ENCODE peak calls at places on chromosomes 16 and 17, in ten cellular contexts. Q is aorta, D is HAP-1, Y is cardiac muscle cell, T is mammary epithelial cell, P is Caco-2, O is Panc1, G is heart left ventricle, N is IMR-90, V is GM23248. X is an unnamed sample.
A peak's percentile ranks its signal among the peaks of the same experiment; 100 is the strongest.

GRCh38 chr17:29726721-29727252 is 104.1 kb upstream of the CORO6 start:
- DNase-seq in Q (no peak), D (no peak), Y (peak; percentile 60), T (no peak), P (no peak), O (no peak), G (no peak), N (peak; percentile 39), V (peak; percentile 14), X (peak; percentile 59)

GRCh38 chr16:17832738-17833137 is 362.0 kb upstream of the XYLT1 start:
- DNase-seq in Q (no peak), D (no peak), Y (no peak), T (peak; percentile 46), P (no peak), O (no peak), G (no peak), N (no peak), V (no peak), X (peak; percentile 6)

GRCh38 chr17:42050360-42051012 is at the start of gene C17orf113:
- DNase-seq in Q (peak; percentile 86), D (peak; percentile 75), Y (peak; percentile 32), T (peak; percentile 15), P (peak; percentile 83), O (no peak), G (peak; percentile 55), N (no peak), V (peak; percentile 55), X (no peak)

GRCh38 chr16:83948914-83949723 is 3.9 kb upstream of the OSGIN1 start:
- DNase-seq in Q (no peak), D (no peak), Y (no peak), T (no peak), P (no peak), O (no peak), G (no peak), N (no peak), V (no peak), X (no peak)

GRCh38 chr16:67528870-67529638 is 425 bp downstream of the RIPOR1 start:
- DNase-seq in Q (peak; percentile 86), D (peak; percentile 71), Y (peak; percentile 50), T (peak; percentile 46), P (peak; percentile 52), O (no peak), G (peak; percentile 55), N (peak; percentile 32), V (peak; percentile 86), X (no peak)

GRCh38 chr16:86990451-86990850 is 326.7 kb downstream of the C16orf95 start:
- DNase-seq in Q (no peak), D (no peak), Y (no peak), T (no peak), P (no peak), O (no peak), G (no peak), N (no peak), V (no peak), X (no peak)

GRCh38 chr16:6081320-6081976 is 983.9 kb upstream of the EEF2KMT start:
- DNase-seq in Q (no peak), D (peak; percentile 20), Y (no peak), T (peak; percentile 9), P (no peak), O (peak; percentile 13), G (no peak), N (no peak), V (peak; percentile 8), X (peak; percentile 1)

GRCh38 chr16:80932725-80933124 is 74.0 kb downstream of the CMC2 start:
- DNase-seq in Q (peak; percentile 93), D (no peak), Y (peak; percentile 92), T (peak; percentile 50), P (no peak), O (no peak), G (peak; percentile 62), N (peak; percentile 80), V (peak; percentile 84), X (peak; percentile 92)

GRCh38 chr17:4623249-4623648 is 18.2 kb downstream of the ALOX15 start:
- DNase-seq in Q (no peak), D (no peak), Y (peak; percentile 73), T (peak; percentile 76), P (no peak), O (no peak), G (no peak), N (peak; percentile 71), V (peak; percentile 77), X (peak; percentile 87)

GRCh38 chr16:24409045-24409444 is 130.3 kb upstream of the RBBP6 start:
- DNase-seq in Q (no peak), D (no peak), Y (no peak), T (no peak), P (no peak), O (no peak), G (no peak), N (no peak), V (peak; percentile 0), X (no peak)

GRCh38 chr16:31461921-31462804 is 2.9 kb downstream of the ARMC5 start:
- DNase-seq in Q (peak; percentile 50), D (no peak), Y (no peak), T (no peak), P (no peak), O (no peak), G (no peak), N (no peak), V (no peak), X (no peak)

DNA sequence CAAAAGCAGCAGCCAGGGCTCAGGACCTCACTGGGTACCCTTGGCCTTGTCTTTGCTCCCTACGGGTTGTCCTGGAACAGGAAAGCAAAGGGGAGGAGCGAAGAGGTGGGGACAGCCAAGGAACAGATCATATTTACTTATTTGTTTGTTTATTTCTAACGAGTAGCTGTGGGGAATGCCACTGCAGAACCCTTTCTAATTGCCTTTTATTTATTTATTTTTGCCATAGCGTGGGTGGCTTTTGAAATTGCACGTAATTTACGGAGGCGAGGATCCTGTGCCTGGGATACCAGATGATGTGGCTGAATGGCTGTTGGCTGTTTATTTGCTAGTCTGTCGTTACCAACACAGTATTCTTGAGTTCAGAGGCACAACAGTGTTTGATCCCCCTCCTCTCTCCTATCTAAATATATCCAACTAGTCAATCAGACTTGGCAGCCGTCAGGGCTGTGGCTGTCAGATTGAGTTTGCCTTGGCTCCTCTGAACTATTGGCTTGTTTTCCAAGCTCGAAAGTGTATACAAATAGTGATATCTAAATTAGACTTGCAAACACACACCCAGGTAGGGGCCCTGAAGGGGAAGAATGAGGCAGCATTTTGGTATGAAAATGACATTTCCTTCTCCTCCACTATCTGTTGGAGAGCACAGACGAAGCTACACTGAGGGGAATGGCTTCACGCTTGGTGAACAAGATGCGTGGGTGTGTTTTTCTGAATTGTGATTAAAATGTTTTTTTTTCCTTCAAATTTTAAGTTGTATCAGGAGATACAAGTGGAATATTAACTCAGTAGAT is 110.4 kb downstream of the MSI2 start:
- DNase-seq in Q (no peak), D (no peak), Y (no peak), T (no peak), P (peak; percentile 52), O (no peak), G (peak; percentile 17), N (no peak), V (peak; percentile 12), X (no peak)
- H3K4me3 ChIP-seq in Q (no peak overlapping the region), D (no peak overlapping the region), Y (no peak overlapping the region), T (no peak overlapping the region), P (no peak overlapping the region), O (no peak overlapping the region), G (no peak overlapping the region), N (no peak overlapping the region), V (no peak overlapping the region), X (no peak overlapping the region)

GRCh38 chr17:82416264-82416663 is 1.9 kb upstream of the HEXD start:
- DNase-seq in Q (no peak), D (no peak), Y (no peak), T (no peak), P (no peak), O (no peak), G (no peak), N (no peak), V (no peak), X (no peak)

GRCh38 chr17:82415336-82415735 is 2.8 kb upstream of the HEXD start:
- DNase-seq in Q (peak; percentile 71), D (no peak), Y (no peak), T (no peak), P (no peak), O (no peak), G (no peak), N (no peak), V (no peak), X (no peak)

GRCh38 chr17:82414548-82415281 is 3.4 kb upstream of the HEXD start:
- DNase-seq in Q (peak; percentile 92), D (peak; percentile 84), Y (peak; percentile 79), T (peak; percentile 48), P (peak; percentile 63), O (no peak), G (peak; percentile 69), N (peak; percentile 50), V (peak; percentile 84), X (peak; percentile 23)

GRCh38 chr17:82416771-82417170 is 1.4 kb upstream of the HEXD start:
- DNase-seq in Q (no peak), D (no peak), Y (no peak), T (no peak), P (no peak), O (no peak), G (no peak), N (no peak), V (peak; percentile 28), X (no peak)

DNA sequence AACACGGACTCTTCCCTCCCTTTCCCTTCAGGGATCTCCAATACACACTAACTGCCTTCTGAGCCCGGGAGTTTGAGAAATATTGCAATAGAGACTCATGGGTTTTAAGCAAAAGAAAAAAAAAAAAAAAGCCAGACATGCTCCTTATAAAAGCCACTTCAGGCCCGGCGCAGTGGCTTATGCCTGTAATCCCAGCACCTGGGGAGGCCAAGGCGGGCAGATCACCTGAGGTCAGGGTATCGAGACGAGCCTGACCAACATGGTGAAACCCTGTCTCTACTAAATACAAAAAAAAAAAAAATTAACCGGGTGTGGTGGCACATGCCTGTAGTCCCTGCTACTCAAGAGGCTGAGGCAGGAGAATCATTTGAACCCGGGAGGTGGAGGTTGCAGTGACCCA is 2.4 kb upstream of the HEXD start:
- DNase-seq in Q (no peak), D (no peak), Y (no peak), T (no peak), P (no peak), O (no peak), G (no peak), N (no peak), V (no peak), X (no peak)
- H3K36me3 ChIP-seq in Q (no peaks in the 10 kb centered on the region), D (no peaks in the 10 kb centered on the region), Y (no peaks in the 10 kb centered on the region), T (no peaks in the 10 kb centered on the region), P (peaks cover 2% of the 10 kb centered on the region), O (peaks cover 3% of the 10 kb centered on the region), G (no peaks in the 10 kb centered on the region), N (peaks cover 2% of the 10 kb centered on the region), V (no peaks in the 10 kb centered on the region), X (peaks cover 5% of the 10 kb centered on the region)

DNA sequence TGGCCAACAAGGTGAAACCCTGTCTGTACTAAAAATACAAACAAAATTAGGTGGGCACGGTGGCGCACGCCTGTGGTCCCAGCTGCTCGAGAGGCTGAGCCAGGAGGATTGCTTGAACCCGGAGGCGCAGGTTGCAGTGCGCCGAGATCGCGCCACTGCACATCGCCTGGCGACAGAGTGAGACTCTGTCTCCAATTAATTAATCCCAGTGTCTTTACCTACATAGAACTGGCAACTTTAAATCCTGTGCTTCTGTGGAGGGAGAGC is 1.5 kb upstream of the ELOB start:
- DNase-seq in Q (peak; percentile 64), D (no peak), Y (no peak), T (no peak), P (no peak), O (no peak), G (no peak), N (no peak), V (no peak), X (no peak)
- H3K4me3 ChIP-seq in Q (no peak overlapping the region), D (peak overlapping the region; percentile 98), Y (peak overlapping the region; percentile 74), T (no peak overlapping the region), P (no peak overlapping the region), O (no peak overlapping the region), G (no peak overlapping the region), N (no peak overlapping the region), V (peak overlapping the region; percentile 77), X (no peak overlapping the region)

GRCh38 chr17:15657868-15658775 is 26.0 kb downstream of the TRIM16 start:
- DNase-seq in Q (no peak), D (no peak), Y (no peak), T (peak; percentile 88), P (no peak), O (no peak), G (no peak), N (no peak), V (no peak), X (peak; percentile 92)
- H3K36me3 ChIP-seq in Q (no peaks in the 10 kb centered on the region), D (peaks cover 2% of the 10 kb centered on the region), Y (peaks cover 2% of the 10 kb centered on the region), T (no peaks in the 10 kb centered on the region), P (no peaks in the 10 kb centered on the region), O (peaks cover 2% of the 10 kb centered on the region), G (no peaks in the 10 kb centered on the region), N (peaks cover 1% of the 10 kb centered on the region), V (no peaks in the 10 kb centered on the region), X (no peaks in the 10 kb centered on the region)

X was measured in bronchial epithelial cell.